ENCODE peak calls at places on chromosome 15, in nine cellular contexts. C is heart right ventricle; B is CD8-positive, alpha-beta T cell; K is naive thymus-derived CD4-positive, alpha-beta T cell; E is right lobe of liver; L is PC-9; G is GM23248; U is colonic mucosa; N is thoracic aorta. X is an unnamed sample. For H3K27me3, the result is how much of the 10 kb centered on the place peaks cover.

GRCh38 chr15:80127911-80128310 is 24.9 kb upstream of the FAH start:
- DNase-seq in L (no peak), G (peak), U (no peak), K (no peak), C (no peak), E (no peak), B (no peak), N (no peak), X (no peak)

GRCh38 chr15:73231661-73232443 is 136.9 kb downstream of the HCN4 start:
- DNase-seq in U (no peak), N (no peak), B (no peak), L (no peak), G (peak), K (no peak), C (no peak), E (no peak), X (no peak)

GRCh38 chr15:94701281-94701985 is 470.1 kb downstream of the MCTP2 start:
- DNase-seq in K (no peak), C (no peak), N (no peak), U (no peak), E (no peak), B (no peak), G (no peak), L (no peak), X (no peak)

GRCh38 chr15:82870727-82871576 is 61.5 kb downstream of the WHAMM start:
- DNase-seq in K (no peak), C (no peak), L (no peak), U (no peak), G (no peak), E (no peak), B (no peak), N (no peak), X (no peak)

GRCh38 chr15:45106002-45106790 is 7.8 kb downstream of the DUOX2 start:
- DNase-seq in K (no peak), U (no peak), G (no peak), C (no peak), L (no peak), N (no peak), E (no peak), B (no peak), X (no peak)

GRCh38 chr15:75178171-75178937 is 23.3 kb upstream of the C15orf39 start:
- DNase-seq in L (no peak), N (no peak), E (no peak), C (no peak), U (peak), G (peak), B (no peak), K (no peak), X (peak)

GRCh38 chr15:76234337-76234889 is 76.9 kb downstream of the ETFA start:
- DNase-seq in K (no peak), L (no peak), E (no peak), C (no peak), U (no peak), B (no peak), G (no peak), N (no peak), X (no peak)

GRCh38 chr15:69718916-69719315 is 266.3 kb downstream of the RPLP1 start:
- DNase-seq in U (no peak), N (no peak), L (no peak), K (no peak), B (peak), E (no peak), G (no peak), C (peak), X (no peak)

GRCh38 chr15:29680806-29681485 is 141.3 kb downstream of the TJP1 start:
- DNase-seq in K (no peak), U (no peak), L (no peak), E (no peak), C (no peak), B (no peak), N (no peak), G (no peak), X (no peak)

GRCh38 chr15:31457161-31457560 is 130.5 kb downstream of the KLF13 start:
- DNase-seq in L (no peak), E (no peak), K (no peak), G (peak), B (no peak), N (no peak), C (no peak), U (no peak), X (no peak)

GRCh38 chr15:80906159-80906775 is 83.4 kb downstream of the MESD start:
- DNase-seq in N (no peak), E (no peak), C (no peak), G (peak), U (no peak), K (no peak), B (no peak), L (peak), X (no peak)

GRCh38 chr15:31263751-31264533 is 62.7 kb upstream of the KLF13 start:
- DNase-seq in G (no peak), L (no peak), B (peak), E (peak), U (peak), C (peak), N (no peak), K (peak), X (peak)

GRCh38 chr15:38538328-38539007 is 26.1 kb downstream of the RASGRP1 start:
- DNase-seq in C (no peak), L (no peak), E (no peak), N (no peak), U (no peak), G (no peak), B (no peak), K (peak), X (no peak)

GRCh38 chr15:100768501-100768931 is 111.1 kb upstream of the ALDH1A3 start:
- DNase-seq in B (peak), U (no peak), E (no peak), N (no peak), C (no peak), L (no peak), K (no peak), G (no peak), X (no peak)

GRCh38 chr15:56798639-56799038 is 65.3 kb upstream of the ZNF280D start:
- DNase-seq in E (no peak), U (no peak), K (no peak), L (no peak), B (no peak), C (peak), N (no peak), G (no peak), X (no peak)

GRCh38 chr15:58593870-58594269 is 155.6 kb downstream of the ADAM10 start:
- DNase-seq in B (no peak), E (no peak), G (no peak), U (no peak), C (no peak), L (no peak), N (no peak), K (no peak), X (no peak)

GRCh38 chr15:29571728-29572454 is 250.4 kb downstream of the TJP1 start:
- DNase-seq in L (no peak), G (peak), N (no peak), E (no peak), C (no peak), K (no peak), B (no peak), U (peak), X (peak)

GRCh38 chr15:81751321-81751720 is 294.5 kb downstream of the MEX3B start:
- DNase-seq in G (no peak), C (no peak), B (no peak), E (no peak), K (no peak), N (no peak), U (no peak), L (no peak), X (no peak)

GRCh38 chr15:85615930-85616329 is 178.8 kb downstream of the KLHL25 start:
- DNase-seq in E (no peak), C (peak), G (peak), B (no peak), K (no peak), U (peak), L (no peak), N (no peak), X (no peak)

GRCh38 chr15:75307778-75308390 is 25.2 kb downstream of the GOLGA6D start:
- DNase-seq in U (peak), E (peak), C (no peak), B (no peak), G (peak), N (no peak), L (peak), K (no peak), X (no peak)

GRCh38 chr15:82081904-82082810 is 36.3 kb upstream of the MEX3B start:
- DNase-seq in C (no peak), B (no peak), E (no peak), U (no peak), K (no peak), G (peak), N (no peak), L (no peak), X (no peak)

GRCh38 chr15:69460481-69460880 is 7.9 kb downstream of the RPLP1 start:
- DNase-seq in G (no peak), K (no peak), U (no peak), L (no peak), B (no peak), C (no peak), E (no peak), N (no peak), X (no peak)

GRCh38 chr15:69734699-69735098 is 282.1 kb downstream of the RPLP1 start:
- DNase-seq in L (no peak), C (no peak), U (no peak), K (no peak), G (peak), E (no peak), B (no peak), N (no peak), X (no peak)

GRCh38 chr15:60918234-60918964 is 310.7 kb downstream of the RORA start:
- DNase-seq in E (no peak), U (no peak), B (no peak), L (peak), C (no peak), K (no peak), N (no peak), G (no peak), X (no peak)

GRCh38 chr15:101451192-101451799 is 38.2 kb downstream of the PCSK6 start:
- DNase-seq in N (no peak), U (no peak), B (no peak), K (no peak), E (peak), C (peak), L (no peak), G (peak), X (peak)

GRCh38 chr15:37394402-37395099 is 294.2 kb upstream of the MEIS2 start:
- DNase-seq in C (no peak), L (no peak), N (no peak), K (no peak), U (no peak), E (no peak), G (no peak), B (no peak), X (no peak)

GRCh38 chr15:101126618-101127502 is 125.0 kb downstream of the CHSY1 start:
- DNase-seq in K (no peak), G (peak), L (no peak), U (no peak), N (no peak), C (no peak), E (peak), B (peak), X (peak)

GRCh38 chr15:80203361-80203885 is 48.6 kb downstream of the CTXND1 start:
- DNase-seq in G (no peak), B (no peak), K (no peak), N (no peak), U (no peak), E (no peak), C (no peak), L (no peak), X (no peak)

GRCh38 chr15:66246937-66247336 is 6.6 kb downstream of the MEGF11 start:
- DNase-seq in N (no peak), L (no peak), E (no peak), K (no peak), C (no peak), G (no peak), U (no peak), B (no peak), X (no peak)

GRCh38 chr15:92395176-92395521 is 1.5 kb downstream of the ST8SIA2 start:
- DNase-seq in E (no peak), U (no peak), N (no peak), B (no peak), C (no peak), L (no peak), K (no peak), G (no peak), X (no peak)

GRCh38 chr15:92394327-92395175 is 870 bp downstream of the ST8SIA2 start:
- DNase-seq in B (no peak), N (no peak), L (no peak), G (no peak), C (no peak), K (no peak), U (no peak), E (no peak), X (no peak)

GRCh38 chr15:92393287-92393993 is at the start of gene ST8SIA2:
- DNase-seq in N (no peak), B (no peak), C (peak), U (peak), G (peak), E (no peak), K (no peak), L (no peak), X (no peak)

GRCh38 chr15:92393994-92394326 is 279 bp downstream of the ST8SIA2 start:
- DNase-seq in E (no peak), G (no peak), U (no peak), K (no peak), B (no peak), N (no peak), L (no peak), C (no peak), X (no peak)

GRCh38 chr15:92395557-92395956 is 1.9 kb downstream of the ST8SIA2 start:
- DNase-seq in N (no peak), L (no peak), G (no peak), K (no peak), U (no peak), C (no peak), B (no peak), E (no peak), X (no peak)
- H3K27me3 ChIP-seq in N (under half), L (under half), G (half or more), K (under half), U (half or more), C (half or more), B (under half), E (under half), X (under half)

GRCh38 chr15:90906181-90906849 is 3.2 kb downstream of the MAN2A2 start:
- DNase-seq in U (no peak), E (peak), K (no peak), G (no peak), C (no peak), N (no peak), L (no peak), B (no peak), X (peak)
- H3K27ac ChIP-seq in U (no peak), E (no peak), K (no peak), G (no peak), C (peak), N (no peak), L (no peak), B (no peak), X (no peak)

DNA sequence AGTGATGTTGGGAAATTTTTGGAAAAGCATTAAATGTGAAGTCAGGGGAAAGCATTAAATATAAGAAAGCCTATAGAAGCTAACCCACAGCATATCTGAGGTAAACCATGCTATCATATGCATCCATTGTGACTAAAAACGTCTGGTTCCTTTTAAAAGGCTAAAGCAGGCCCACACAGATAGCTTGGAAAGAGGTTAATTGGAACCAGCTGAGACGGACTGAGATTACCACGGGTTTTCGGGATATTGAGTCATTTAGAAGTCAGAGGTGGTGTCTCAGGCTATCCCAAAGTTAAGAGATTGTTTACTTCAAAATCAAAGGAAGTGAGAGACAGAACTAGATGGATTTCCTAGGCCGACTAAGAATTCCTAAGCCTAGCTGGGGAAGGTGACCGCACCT is 78.1 kb downstream of the CYP19A1 start:
- DNase-seq in K (no peak), E (no peak), N (no peak), U (no peak), C (no peak), L (no peak), B (no peak), G (peak), X (no peak)
- H3K27me3 ChIP-seq in K (under half), E (under half), N (under half), U (under half), C (under half), L (under half), B (under half), G (under half), X (under half)

GRCh38 chr15:71626596-71627088 is 183.7 kb upstream of the NR2E3 start:
- DNase-seq in C (no peak), K (no peak), G (no peak), L (no peak), B (no peak), E (no peak), N (no peak), U (no peak), X (no peak)

GRCh38 chr15:71629761-71630499 is 180.4 kb upstream of the NR2E3 start:
- DNase-seq in L (no peak), G (no peak), N (no peak), E (no peak), C (no peak), U (no peak), K (no peak), B (no peak), X (no peak)

GRCh38 chr15:71627188-71627587 is 183.2 kb upstream of the NR2E3 start:
- DNase-seq in C (no peak), K (no peak), B (no peak), G (peak), U (no peak), E (no peak), N (no peak), L (no peak), X (no peak)

GRCh38 chr15:71627604-71628003 is 182.8 kb upstream of the NR2E3 start:
- DNase-seq in G (peak), N (no peak), U (no peak), B (no peak), C (no peak), K (no peak), L (no peak), E (no peak), X (no peak)

GRCh38 chr15:71629147-71629760 is 181.1 kb upstream of the NR2E3 start:
- DNase-seq in L (no peak), B (no peak), N (no peak), E (no peak), K (no peak), G (no peak), U (no peak), C (no peak), X (no peak)
- H3K27ac ChIP-seq in L (no peak), B (no peak), N (no peak), E (no peak), K (no peak), G (no peak), U (no peak), C (no peak), X (no peak)

DNA sequence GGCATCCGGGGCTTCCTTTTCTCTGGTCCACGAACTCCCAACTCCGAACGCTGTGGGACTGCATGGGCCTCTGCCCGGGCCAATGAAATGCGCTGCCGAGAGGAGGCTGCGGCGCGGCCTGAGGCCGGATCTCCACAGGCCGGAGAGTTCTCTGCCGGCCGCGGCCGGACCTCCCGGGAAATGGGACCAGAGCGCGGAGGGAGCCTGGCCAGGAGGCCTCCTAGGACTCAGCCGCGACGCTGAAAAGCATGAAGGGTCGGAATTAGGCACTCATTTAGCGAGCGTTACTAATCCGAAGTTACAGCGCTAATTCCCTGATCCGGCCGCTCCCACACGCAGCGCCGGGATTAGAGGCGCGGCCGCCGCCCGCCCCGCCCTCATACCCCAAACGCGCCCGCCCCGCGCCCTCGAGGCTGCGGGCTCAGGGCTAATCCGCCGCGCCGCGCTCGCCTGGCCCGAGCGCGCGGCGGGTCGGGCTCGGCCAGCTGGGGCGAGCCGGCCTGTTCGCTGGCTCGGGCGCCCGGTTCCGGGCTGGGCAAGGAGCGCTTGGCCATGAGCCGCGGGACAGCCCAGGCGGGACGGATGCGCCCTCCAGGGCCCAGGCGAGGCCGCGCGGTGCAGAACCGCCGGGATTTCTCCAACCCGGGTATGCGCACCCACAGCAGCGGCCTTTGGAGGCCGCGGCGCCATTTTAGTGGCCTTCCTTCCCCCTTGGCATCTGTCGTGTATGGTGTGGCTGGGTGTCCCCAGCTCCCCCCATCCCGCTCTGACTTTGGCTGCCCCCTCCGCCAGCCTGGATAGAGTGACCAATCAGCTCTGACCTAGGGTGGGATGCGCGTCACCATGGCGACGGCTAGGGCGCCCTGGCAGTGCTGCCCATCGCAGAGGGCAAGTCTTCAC is 36.8 kb upstream of the POLG start:
- DNase-seq in B (no peak), L (no peak), K (no peak), C (no peak), G (peak), N (no peak), U (no peak), E (no peak), X (no peak)
- H3K27me3 ChIP-seq in B (under half), L (under half), K (under half), C (half or more), G (half or more), N (under half), U (half or more), E (under half), X (under half)

DNA sequence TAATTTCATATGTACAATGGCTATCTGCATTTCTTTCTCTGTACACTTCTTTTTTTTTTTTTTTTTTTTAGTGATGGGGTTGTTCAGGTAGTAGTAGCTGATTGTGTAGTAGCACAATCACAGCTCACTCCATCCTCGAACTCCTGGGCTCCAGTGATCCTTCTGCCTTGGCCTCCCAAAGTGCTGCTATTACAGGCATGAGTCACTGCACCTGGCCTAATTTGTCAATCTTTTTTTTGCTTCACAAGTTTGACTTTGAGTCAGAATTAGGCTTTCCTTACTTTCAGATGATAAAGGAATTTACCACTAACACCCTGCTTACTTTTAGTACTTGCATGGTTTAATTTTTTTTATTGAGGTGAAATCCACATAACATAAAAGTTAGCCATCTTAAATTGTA is 28.0 kb downstream of the MAP1A start:
- DNase-seq in E (no peak), B (no peak), N (no peak), G (no peak), L (no peak), K (no peak), C (no peak), U (no peak), X (no peak)
- H3K27ac ChIP-seq in E (no peak), B (no peak), N (no peak), G (no peak), L (no peak), K (no peak), C (no peak), U (no peak), X (no peak)

X was measured in right cardiac atrium.